ENCODE peak calls at places on chromosome 10, in four cellular contexts. T, U, N and X are unnamed samples.

GRCh38 chr10:43273543-43273942 is 6.7 kb upstream of the RASGEF1A start:
- DNase-seq in T (no peak), U (no peak), N (no peak), X (no peak)

GRCh38 chr10:72320676-72321247 is 34.0 kb downstream of the DNAJB12 start:
- DNase-seq in T (peak; percentile 97), U (peak; percentile 58), N (peak; percentile 95), X (peak; percentile 99)

GRCh38 chr10:26697163-26697921 is at the start of gene PDSS1:
- DNase-seq in T (peak; percentile 84), U (no peak), N (peak; percentile 16), X (peak; percentile 50)

GRCh38 chr10:5540886-5541285 is 16.1 kb downstream of the CALML3 start:
- DNase-seq in T (no peak), U (no peak), N (no peak), X (no peak)

GRCh38 chr10:32000937-32001336 is 55.3 kb downstream of the KIF5B start:
- DNase-seq in T (no peak), U (no peak), N (no peak), X (peak; percentile 40)

GRCh38 chr10:57955076-57955475 is 312.6 kb downstream of the IPMK start:
- DNase-seq in T (no peak), U (no peak), N (no peak), X (peak; percentile 47)

GRCh38 chr10:99172130-99172738 is 63.4 kb downstream of the HPSE2 start:
- DNase-seq in T (peak; percentile 14), U (peak; percentile 13), N (no peak), X (peak; percentile 51)

GRCh38 chr10:58239561-58240169 is 28.0 kb downstream of the IPMK start:
- DNase-seq in T (no peak), U (no peak), N (no peak), X (no peak)

GRCh38 chr10:49164587-49165188 is 23.5 kb downstream of the TMEM273 start:
- DNase-seq in T (peak; percentile 78), U (no peak), N (no peak), X (peak; percentile 35)

GRCh38 chr10:95814011-95814727 is 58.2 kb downstream of the ENTPD1 start:
- DNase-seq in T (no peak), U (no peak), N (no peak), X (peak; percentile 89)

GRCh38 chr10:71476249-71477011 is 79.7 kb downstream of the CDH23 start:
- DNase-seq in T (no peak), U (no peak), N (no peak), X (no peak)

GRCh38 chr10:126227762-126228134 is 160.5 kb downstream of the ADAM12 start:
- DNase-seq in T (no peak), U (no peak), N (no peak), X (peak; percentile 75)

GRCh38 chr10:128522551-128523289 is 396.5 kb upstream of the MKI67 start:
- DNase-seq in T (no peak), U (no peak), N (no peak), X (no peak)

GRCh38 chr10:22634606-22635467 is 79.5 kb downstream of the PIP4K2A start:
- DNase-seq in T (no peak), U (no peak), N (no peak), X (no peak)

GRCh38 chr10:83212632-83213349 is 926.5 kb upstream of the GHITM start:
- DNase-seq in T (no peak), U (no peak), N (no peak), X (no peak)

GRCh38 chr10:67779455-67780205 is 58.4 kb downstream of the DNAJC12 start:
- DNase-seq in T (peak; percentile 76), U (no peak), N (no peak), X (peak; percentile 84)

GRCh38 chr10:123404357-123404756 is 250.2 kb downstream of the BUB3 start:
- DNase-seq in T (peak; percentile 6), U (no peak), N (no peak), X (no peak)
- TF ChIP-seq CHD1 in T (no peak), U (no peak), N (no peak), X (no peak)

GRCh38 chr10:16866861-16867260 is 49.6 kb upstream of the RSU1 start:
- DNase-seq in T (no peak), U (no peak), N (no peak), X (no peak)

GRCh38 chr10:16867556-16867955 is 50.3 kb upstream of the RSU1 start:
- DNase-seq in T (no peak), U (peak; percentile 21), N (no peak), X (peak; percentile 69)

GRCh38 chr10:16867990-16868389 is 50.8 kb upstream of the RSU1 start:
- DNase-seq in T (no peak), U (no peak), N (no peak), X (no peak)

GRCh38 chr10:16863766-16864165 is 46.5 kb upstream of the RSU1 start:
- DNase-seq in T (no peak), U (no peak), N (no peak), X (no peak)
- TF ChIP-seq CHD1 in T (no peak), U (no peak), N (no peak), X (no peak)

GRCh38 chr10:44363716-44364115 is 21.2 kb downstream of the CXCL12 start:
- DNase-seq in T (no peak), U (no peak), N (no peak), X (no peak)

GRCh38 chr10:44364566-44364965 is 20.3 kb downstream of the CXCL12 start:
- DNase-seq in T (no peak), U (no peak), N (no peak), X (no peak)

GRCh38 chr10:44369851-44370250 is 15.0 kb downstream of the CXCL12 start:
- DNase-seq in T (no peak), U (no peak), N (no peak), X (peak; percentile 8)

GRCh38 chr10:44369296-44369695 is 15.6 kb downstream of the CXCL12 start:
- DNase-seq in T (no peak), U (no peak), N (no peak), X (peak; percentile 42)

GRCh38 chr10:44366936-44367630 is 17.8 kb downstream of the CXCL12 start:
- DNase-seq in T (no peak), U (no peak), N (no peak), X (peak; percentile 36)
- TF ChIP-seq CHD1 in T (no peak), U (no peak), N (no peak), X (no peak)

DNA sequence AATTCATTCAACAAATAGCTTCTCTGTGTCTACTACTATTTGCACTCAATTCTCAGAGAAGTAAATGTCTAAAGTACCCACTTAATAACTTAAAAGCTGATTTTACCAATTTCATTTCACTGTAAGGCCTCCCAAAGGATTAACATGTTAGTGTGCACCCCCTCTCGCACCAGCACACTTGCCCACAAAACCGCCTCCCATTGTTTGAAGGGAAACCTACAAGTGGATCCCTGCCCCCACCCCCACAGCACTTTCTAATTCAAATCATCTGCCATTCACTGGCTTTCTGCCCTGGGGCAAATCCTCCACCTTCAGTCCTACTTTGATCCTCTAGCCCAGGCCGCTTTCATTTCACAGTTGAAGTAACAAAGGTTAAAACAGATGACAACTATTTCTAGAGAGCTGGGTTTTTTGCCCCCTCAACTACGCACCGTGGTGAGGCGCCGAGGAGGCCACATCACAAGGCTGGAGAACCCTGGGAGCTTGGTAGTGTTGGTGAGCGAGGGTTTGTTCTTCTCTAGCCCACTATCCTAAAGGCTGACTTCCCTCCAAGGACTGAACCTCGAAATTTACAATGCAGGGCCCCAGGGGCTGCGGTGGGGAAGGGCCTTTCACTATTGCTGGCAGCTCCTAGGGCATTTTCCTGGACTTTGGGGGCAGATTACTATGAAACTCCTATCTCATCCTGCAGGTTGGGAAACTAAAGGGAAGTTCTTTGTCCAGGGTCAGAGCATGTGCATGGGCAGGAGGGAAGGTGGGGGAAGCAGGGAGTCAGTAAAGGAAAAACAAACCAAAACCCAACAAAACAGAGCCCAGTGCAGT is 517.4 kb upstream of the ZMIZ1 start:
- DNase-seq in T (no peak), U (peak; percentile 70), N (no peak), X (no peak)
- TF ChIP-seq CHD1 in T (no peak), U (no peak), N (no peak), X (no peak)

DNA sequence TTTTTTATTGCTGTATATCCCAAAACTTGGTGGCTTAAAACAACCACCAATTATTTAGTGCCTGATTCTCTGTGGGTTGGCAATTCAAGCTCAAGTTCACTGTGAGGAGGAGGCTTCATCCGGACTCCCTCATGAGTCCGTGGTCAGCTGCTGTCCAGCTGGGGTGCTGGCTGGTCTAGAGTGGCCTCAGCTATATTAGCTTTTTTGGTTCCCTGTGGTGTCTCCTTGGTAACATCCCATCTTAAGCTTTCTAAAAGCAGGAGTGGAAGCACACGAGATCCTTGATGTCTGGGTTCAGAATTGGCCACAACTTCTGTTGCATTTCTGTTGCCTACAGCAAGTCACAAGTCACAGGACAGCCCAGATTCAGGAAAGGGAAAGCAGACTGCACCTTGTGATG is 536.5 kb upstream of the FZD8 start:
- DNase-seq in T (no peak), U (no peak), N (no peak), X (no peak)
- TF ChIP-seq CHD1 in T (no peak), U (no peak), N (no peak), X (no peak)

DNA sequence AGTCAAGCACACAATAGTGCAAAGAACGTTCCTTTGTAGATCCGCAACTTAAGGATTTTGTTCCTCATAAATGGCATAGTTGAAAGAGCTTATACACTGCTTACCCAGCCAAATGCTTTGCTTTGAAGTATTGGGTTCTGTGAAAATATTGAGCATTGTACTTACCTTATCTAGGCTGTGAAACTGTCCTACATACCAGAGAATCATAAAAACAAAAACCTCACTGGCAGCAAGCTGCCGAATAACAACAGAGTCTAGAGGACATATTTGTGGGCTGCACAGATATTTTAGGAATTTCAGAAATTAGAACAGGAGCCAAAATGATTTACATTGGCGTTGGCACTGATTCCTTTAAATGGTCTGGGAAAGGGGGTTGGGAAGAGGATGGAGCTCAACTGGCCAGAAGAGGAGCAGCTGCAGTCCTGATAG is 174.8 kb downstream of the RTKN2 start:
- DNase-seq in T (no peak), U (no peak), N (no peak), X (peak; percentile 79)
- TF ChIP-seq CHD1 in T (no peak), U (no peak), N (no peak), X (peak; percentile 9)

DNA sequence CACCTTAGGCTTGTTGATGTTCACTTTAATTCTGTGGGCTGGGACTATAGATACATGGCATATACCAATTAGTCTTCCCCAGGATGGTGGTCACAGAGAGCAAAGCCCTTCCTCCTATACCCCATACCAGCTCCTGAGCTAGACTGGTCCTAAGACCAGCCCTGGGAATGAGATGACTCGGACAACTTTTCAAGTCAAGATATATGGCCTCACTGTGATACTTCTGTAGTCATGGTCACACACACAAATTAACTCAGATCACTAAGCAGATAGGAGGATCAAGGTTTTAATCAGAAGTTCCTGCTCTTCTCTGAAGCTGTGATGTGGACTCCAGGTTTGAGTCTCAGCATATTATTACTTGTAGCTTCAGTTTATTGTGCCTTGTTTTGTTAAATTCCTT is 53.1 kb downstream of the SLK start:
- DNase-seq in T (no peak), U (no peak), N (no peak), X (no peak)
- TF ChIP-seq CHD1 in T (no peak), U (no peak), N (no peak), X (no peak)